ENCODE peak calls at places on chromosome 3, in seven cellular contexts. D, E, N, U, Q, L and S are unnamed samples.

GRCh38 chr3:72042397-72043211 is 257.7 kb upstream of the PROK2 start:
- DNase-seq in D (no peak), E (no peak), N (no peak), U (no peak), Q (no peak), L (no peak), S (peak)

GRCh38 chr3:132787616-132788015 is 65.4 kb upstream of the NPHP3 start:
- DNase-seq in D (no peak), E (no peak), N (no peak), U (no peak), Q (no peak), L (no peak), S (no peak)

GRCh38 chr3:53072653-53073552 is 27.0 kb upstream of the SFMBT1 start:
- DNase-seq in D (peak), E (peak), N (peak), U (peak), Q (peak), L (peak), S (peak)

GRCh38 chr3:16064660-16065414 is 109.6 kb upstream of the GALNT15 start:
- DNase-seq in D (no peak), E (no peak), N (peak), U (peak), Q (no peak), L (peak), S (peak)

GRCh38 chr3:187968883-187969580 is 184.9 kb upstream of the LPP start:
- DNase-seq in D (peak), E (no peak), N (peak), U (no peak), Q (no peak), L (no peak), S (peak)

GRCh38 chr3:20930034-20930433 is 744.0 kb upstream of the SGO1 start:
- DNase-seq in D (peak), E (no peak), N (no peak), U (no peak), Q (no peak), L (no peak), S (no peak)

GRCh38 chr3:167887096-167887495 is 151.6 kb downstream of the SERPINI1 start:
- DNase-seq in D (no peak), E (no peak), N (no peak), U (no peak), Q (no peak), L (peak), S (no peak)

GRCh38 chr3:140186421-140186920 is 251.5 kb downstream of the CLSTN2 start:
- DNase-seq in D (peak), E (peak), N (no peak), U (no peak), Q (no peak), L (no peak), S (peak)

GRCh38 chr3:149542375-149543312 is 68.1 kb downstream of the TM4SF4 start:
- DNase-seq in D (no peak), E (no peak), N (no peak), U (no peak), Q (no peak), L (peak), S (no peak)

GRCh38 chr3:187000711-187001151 is 70.4 kb downstream of the ST6GAL1 start:
- DNase-seq in D (no peak), E (no peak), N (no peak), U (no peak), Q (no peak), L (no peak), S (no peak)

GRCh38 chr3:44337253-44337652 is 1.3 kb upstream of the TCAIM start:
- DNase-seq in D (no peak), E (no peak), N (no peak), U (no peak), Q (no peak), L (no peak), S (no peak)

GRCh38 chr3:144995856-144996255 is 1024.2 kb downstream of the DIPK2A start:
- DNase-seq in D (no peak), E (no peak), N (no peak), U (no peak), Q (no peak), L (no peak), S (no peak)

GRCh38 chr3:194293546-194294198 is 57.5 kb downstream of the CPN2 start:
- DNase-seq in D (no peak), E (no peak), N (no peak), U (no peak), Q (no peak), L (no peak), S (no peak)

GRCh38 chr3:146585156-146585555 is 20.0 kb downstream of the PLSCR5 start:
- DNase-seq in D (no peak), E (no peak), N (no peak), U (no peak), Q (no peak), L (no peak), S (no peak)

DNA sequence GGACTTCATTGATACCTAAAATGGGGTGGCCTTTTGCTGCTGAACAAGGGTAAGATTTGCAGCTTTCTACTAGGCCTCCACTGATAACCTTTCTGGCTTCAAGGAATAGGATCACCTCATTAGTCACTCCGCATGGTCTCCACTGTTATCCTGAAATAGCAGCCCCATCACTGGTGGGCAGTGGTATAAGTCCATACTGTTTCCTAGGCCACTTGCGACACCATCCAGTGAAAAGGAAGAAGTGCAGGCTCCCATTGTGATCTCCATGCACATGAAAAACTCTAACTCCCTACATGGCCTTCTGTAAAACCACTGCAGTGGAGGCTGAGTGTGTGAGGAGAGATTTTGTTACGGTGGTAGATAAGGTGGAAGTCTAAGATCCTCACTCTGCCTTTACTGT is 1455.9 kb downstream of the SI start:
- DNase-seq in D (no peak), E (no peak), N (no peak), U (no peak), Q (no peak), L (peak), S (no peak)
- TF ChIP-seq CTCF in D (no peak), E (no peak), N (no peak), U (no peak), Q (no peak), L (no peak), S (no peak)

DNA sequence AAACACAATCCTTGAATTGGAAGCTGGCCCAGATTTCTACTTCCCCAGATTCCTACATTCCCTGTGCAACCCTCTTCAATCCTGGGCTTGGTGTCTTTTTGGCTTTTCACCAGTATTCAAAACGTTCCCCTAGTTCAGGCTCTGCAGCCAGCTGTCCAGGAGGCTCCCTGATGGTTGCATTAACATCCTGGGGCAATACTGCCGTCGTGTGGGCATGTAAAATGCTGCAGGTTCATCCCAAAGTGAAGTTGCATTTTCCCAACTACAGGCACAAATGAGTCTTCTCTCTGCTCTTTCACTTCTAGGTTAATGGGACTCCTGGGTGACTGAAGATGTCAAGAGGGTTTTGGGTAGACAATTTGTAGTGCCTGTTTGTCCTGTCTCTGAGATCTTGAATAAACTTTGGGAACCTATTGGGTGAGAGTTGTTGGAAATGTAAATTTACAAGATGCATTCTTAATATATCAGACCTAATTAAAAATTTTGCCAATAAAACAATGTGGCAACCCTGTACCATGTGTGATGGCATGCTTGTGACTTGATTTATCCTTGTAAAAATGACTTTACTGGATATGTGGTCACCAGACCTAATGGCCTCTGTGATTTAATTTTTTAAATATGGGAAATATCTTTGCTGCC is 28.6 kb downstream of the SOX14 start:
- DNase-seq in D (peak), E (no peak), N (peak), U (no peak), Q (no peak), L (peak), S (no peak)
- TF ChIP-seq CTCF in D (peak), E (peak), N (no peak), U (peak), Q (no peak), L (peak), S (peak)

GRCh38 chr3:62556121-62556520 is 182.8 kb upstream of the FEZF2 start:
- DNase-seq in D (no peak), E (no peak), N (no peak), U (no peak), Q (no peak), L (no peak), S (no peak)

GRCh38 chr3:62557450-62557849 is 184.1 kb upstream of the FEZF2 start:
- DNase-seq in D (no peak), E (no peak), N (no peak), U (no peak), Q (no peak), L (no peak), S (no peak)

GRCh38 chr3:62557983-62558382 is 184.6 kb upstream of the FEZF2 start:
- DNase-seq in D (no peak), E (no peak), N (no peak), U (no peak), Q (no peak), L (no peak), S (no peak)

GRCh38 chr3:62559831-62560445 is 186.6 kb upstream of the FEZF2 start:
- DNase-seq in D (no peak), E (no peak), N (no peak), U (no peak), Q (no peak), L (peak), S (peak)

GRCh38 chr3:62558549-62559112 is 185.3 kb upstream of the FEZF2 start:
- DNase-seq in D (peak), E (no peak), N (no peak), U (no peak), Q (no peak), L (peak), S (no peak)
- TF ChIP-seq CTCF in D (peak), E (no peak), N (no peak), U (peak), Q (no peak), L (peak), S (peak)

GRCh38 chr3:47342156-47342555 is 38.7 kb upstream of the PTPN23 start:
- DNase-seq in D (no peak), E (no peak), N (no peak), U (no peak), Q (no peak), L (no peak), S (no peak)
- TF ChIP-seq CTCF in D (no peak), E (no peak), N (no peak), U (no peak), Q (no peak), L (no peak), S (no peak)

GRCh38 chr3:62665627-62666433 is 209.4 kb downstream of the CADPS start:
- DNase-seq in D (peak), E (peak), N (peak), U (peak), Q (peak), L (peak), S (peak)
- TF ChIP-seq CTCF in D (peak), E (peak), N (no peak), U (peak), Q (no peak), L (peak), S (peak)

GRCh38 chr3:61894988-61895935 is 333.9 kb downstream of the PTPRG start:
- DNase-seq in D (peak), E (peak), N (peak), U (peak), Q (no peak), L (peak), S (peak)
- TF ChIP-seq CTCF in D (no peak), E (no peak), N (no peak), U (no peak), Q (no peak), L (no peak), S (no peak)

DNA sequence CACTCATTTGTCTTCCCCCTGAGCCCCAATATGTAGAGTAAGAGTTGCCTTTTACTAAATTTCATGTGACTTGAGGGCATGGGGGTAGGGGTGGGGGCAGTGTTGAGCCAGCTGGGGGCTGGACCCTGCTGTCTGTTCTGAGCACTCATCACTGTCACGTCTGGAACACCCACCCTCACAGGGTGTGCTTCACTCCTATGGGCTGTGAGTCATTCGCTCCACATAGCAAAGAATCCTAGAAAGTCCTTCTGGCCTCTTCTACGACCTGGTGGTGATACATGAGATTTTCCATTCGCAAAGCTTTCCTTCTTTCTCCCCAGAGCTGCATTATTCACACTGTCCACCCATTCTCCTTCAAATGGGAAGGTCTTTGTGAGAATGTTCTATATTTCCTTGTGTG is 43.6 kb upstream of the MGLL start:
- DNase-seq in D (peak), E (no peak), N (no peak), U (no peak), Q (no peak), L (peak), S (peak)
- TF ChIP-seq CTCF in D (no peak), E (no peak), N (no peak), U (no peak), Q (no peak), L (no peak), S (no peak)

GRCh38 chr3:134328147-134328591 is 46.1 kb downstream of the AMOTL2 start:
- DNase-seq in D (peak), E (no peak), N (no peak), U (peak), Q (no peak), L (peak), S (peak)

GRCh38 chr3:134326760-134327593 is 47.3 kb downstream of the AMOTL2 start:
- DNase-seq in D (peak), E (no peak), N (peak), U (peak), Q (no peak), L (peak), S (peak)

GRCh38 chr3:134327594-134327975 is 46.7 kb downstream of the AMOTL2 start:
- DNase-seq in D (peak), E (no peak), N (no peak), U (no peak), Q (no peak), L (peak), S (peak)

GRCh38 chr3:134330895-134331810 is 43.1 kb downstream of the AMOTL2 start:
- DNase-seq in D (peak), E (no peak), N (no peak), U (peak), Q (no peak), L (peak), S (peak)

GRCh38 chr3:134328846-134329245 is 45.4 kb downstream of the AMOTL2 start:
- DNase-seq in D (no peak), E (no peak), N (no peak), U (no peak), Q (no peak), L (no peak), S (no peak)
- TF ChIP-seq CTCF in D (no peak), E (no peak), N (no peak), U (no peak), Q (no peak), L (no peak), S (no peak)

DNA sequence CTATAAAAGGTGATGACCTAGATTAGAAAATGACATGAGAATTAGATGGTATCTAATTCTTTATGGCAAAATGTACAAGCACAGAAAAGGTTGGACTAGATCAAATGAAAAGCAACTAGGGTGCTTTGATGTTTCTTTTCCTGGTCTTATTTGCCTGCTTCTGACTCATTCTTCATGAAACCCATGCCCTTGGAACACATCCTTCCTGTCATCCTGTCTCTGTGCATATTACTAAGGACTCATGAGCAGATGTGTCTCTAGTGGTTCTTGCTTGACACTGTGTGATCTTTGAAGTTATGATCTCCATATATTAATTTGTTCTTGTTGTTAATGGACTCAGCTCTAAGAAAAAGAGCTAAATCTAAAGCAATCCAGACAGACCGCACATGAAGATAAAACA is 314.0 kb downstream of the ERC2 start:
- DNase-seq in D (no peak), E (no peak), N (no peak), U (no peak), Q (no peak), L (peak), S (peak)
- TF ChIP-seq CTCF in D (no peak), E (no peak), N (no peak), U (no peak), Q (no peak), L (no peak), S (no peak)

GRCh38 chr3:163476179-163476578 is 1602.1 kb downstream of the SI start:
- DNase-seq in D (peak), E (no peak), N (no peak), U (no peak), Q (no peak), L (peak), S (no peak)
- TF ChIP-seq CTCF in D (peak), E (no peak), N (no peak), U (no peak), Q (no peak), L (peak), S (no peak)